ENCODE peak calls at places on chromosomes 1 and 21, in ten cellular contexts. G is endodermal cell, B is thoracic aorta, D is fibroblast of mammary gland, C is A549, I is Caco-2, L is transverse colon, X is psoas muscle, F is osteocyte, O is RWPE1. Z is an unnamed sample.

GRCh38 chr1:201176931-201177330 is 13.7 kb upstream of the IGFN1 start:
- DNase-seq in G (peak; percentile 65), B (no peak), D (peak; percentile 55), C (no peak), I (no peak), L (peak; percentile 30), X (peak; percentile 21), F (no peak), O (peak; percentile 80), Z (no peak)

GRCh38 chr1:91885716-91886506 is at the start of gene TGFBR3:
- DNase-seq in G (peak; percentile 91), B (peak; percentile 52), D (peak; percentile 91), C (peak; percentile 87), I (peak; percentile 83), L (peak; percentile 86), X (peak; percentile 93), F (peak; percentile 96), O (peak; percentile 81), Z (peak; percentile 78)

GRCh38 chr1:157193702-157194391 is 55.7 kb upstream of the ETV3 start:
- DNase-seq in G (peak; percentile 96), B (no peak), D (peak; percentile 58), C (peak; percentile 67), I (peak; percentile 85), L (peak; percentile 75), X (peak; percentile 38), F (peak; percentile 88), O (peak; percentile 39), Z (peak; percentile 79)

GRCh38 chr1:233719626-233720334 is 105.9 kb downstream of the KCNK1 start:
- DNase-seq in G (no peak), B (no peak), D (no peak), C (no peak), I (no peak), L (no peak), X (no peak), F (no peak), O (no peak), Z (no peak)

GRCh38 chr1:153387001-153387400 is 3.9 kb downstream of the S100A8 start:
- DNase-seq in G (peak; percentile 5), B (no peak), D (no peak), C (no peak), I (no peak), L (no peak), X (no peak), F (peak; percentile 48), O (no peak), Z (no peak)

GRCh38 chr1:204288061-204288588 is 71.6 kb downstream of the PLEKHA6 start:
- DNase-seq in G (peak; percentile 87), B (no peak), D (peak; percentile 54), C (peak; percentile 90), I (peak; percentile 72), L (peak; percentile 64), X (peak; percentile 72), F (no peak), O (peak; percentile 99), Z (peak; percentile 43)

GRCh38 chr1:205505791-205506190 is 1.3 kb downstream of the CDK18 start:
- DNase-seq in G (no peak), B (peak; percentile 51), D (no peak), C (no peak), I (no peak), L (peak; percentile 26), X (no peak), F (no peak), O (peak; percentile 87), Z (no peak)

GRCh38 chr21:17660449-17660848 is 47.7 kb upstream of the BTG3 start:
- DNase-seq in G (no peak), B (no peak), D (no peak), C (peak; percentile 9), I (peak; percentile 19), L (no peak), X (no peak), F (no peak), O (peak; percentile 18), Z (no peak)

GRCh38 chr1:192573499-192573898 is 2.1 kb upstream of the RGS1 start:
- DNase-seq in G (no peak), B (no peak), D (peak; percentile 75), C (no peak), I (no peak), L (no peak), X (no peak), F (no peak), O (no peak), Z (no peak)

GRCh38 chr1:213993929-213994328 is 6.2 kb downstream of the PROX1 start:
- DNase-seq in G (no peak), B (no peak), D (no peak), C (no peak), I (no peak), L (no peak), X (no peak), F (no peak), O (no peak), Z (no peak)

DNA sequence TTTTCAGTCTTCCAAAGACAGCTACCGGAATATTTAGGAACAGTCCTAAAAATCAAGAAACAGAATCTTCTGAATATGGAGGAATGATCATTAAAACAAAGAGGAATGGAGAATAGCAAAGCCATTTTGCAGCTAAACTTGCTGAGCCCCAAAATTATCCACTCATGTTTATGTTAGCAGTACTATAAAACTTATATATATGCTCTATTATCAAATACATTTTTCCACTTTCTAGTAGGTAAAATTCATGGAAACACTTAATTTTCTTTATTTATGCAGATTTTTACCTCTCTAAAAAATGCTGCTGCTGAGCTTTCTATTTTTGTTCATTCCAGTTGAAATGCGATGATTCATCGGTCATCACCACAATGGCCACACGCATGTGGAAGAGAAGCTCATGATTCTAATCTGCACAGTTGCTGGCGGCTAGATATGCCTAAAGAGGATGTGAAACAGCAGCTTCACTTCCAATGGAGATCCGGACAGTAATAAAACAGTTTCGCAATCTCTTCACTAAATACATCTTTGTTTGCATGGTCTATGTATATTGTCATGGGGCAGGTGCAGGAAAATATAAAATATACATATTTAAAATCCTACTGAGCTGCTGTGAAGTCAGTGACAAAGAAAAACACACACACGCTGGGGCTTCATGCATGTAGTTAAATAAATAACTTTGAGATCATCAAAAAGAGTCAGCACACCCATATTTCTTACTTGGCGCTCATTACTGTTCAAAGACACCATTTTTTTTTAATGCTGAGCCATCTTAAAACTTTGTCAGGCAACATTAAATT is 292.2 kb downstream of the SMYD3 start:
- DNase-seq in G (no peak), B (no peak), D (peak; percentile 84), C (no peak), I (no peak), L (peak; percentile 27), X (no peak), F (no peak), O (no peak), Z (no peak)
- TF ChIP-seq CTCF in G (no peak), B (no peak), D (no peak), C (no peak), I (no peak), L (no peak), X (no peak), F (no peak), O (no peak), Z (no peak)

GRCh38 chr1:43653339-43653738 is 3.4 kb downstream of the KDM4A start:
- DNase-seq in G (peak; percentile 86), B (no peak), D (peak; percentile 59), C (peak; percentile 61), I (no peak), L (no peak), X (no peak), F (no peak), O (no peak), Z (no peak)
- TF ChIP-seq CTCF in G (peak; percentile 78), B (no peak), D (peak; percentile 54), C (no peak), I (no peak), L (no peak), X (no peak), F (peak; percentile 32), O (no peak), Z (peak; percentile 32)

DNA sequence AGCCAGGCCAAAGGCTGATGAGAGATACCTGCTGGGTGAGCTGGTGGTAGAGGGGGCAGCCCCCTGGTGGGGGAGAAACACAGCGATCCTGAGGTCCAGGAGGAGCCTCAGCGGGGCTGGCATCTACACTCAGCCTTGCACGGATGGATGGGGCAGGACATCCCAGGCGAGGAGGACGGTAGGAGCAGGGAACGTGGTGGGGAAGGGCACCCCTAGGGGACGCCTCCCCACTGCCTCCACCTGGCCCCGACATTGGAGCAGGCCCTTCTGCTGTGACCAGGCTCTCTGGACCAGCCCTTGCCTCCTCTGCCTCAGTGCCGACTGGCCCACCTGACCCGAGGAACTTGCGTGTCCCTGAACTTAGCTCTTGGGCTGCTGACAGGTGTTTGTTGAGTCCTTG is 6.4 kb upstream of the MMEL1 start:
- DNase-seq in G (peak; percentile 48), B (no peak), D (no peak), C (no peak), I (no peak), L (no peak), X (no peak), F (no peak), O (no peak), Z (no peak)
- TF ChIP-seq CTCF in G (no peak), B (no peak), D (no peak), C (no peak), I (no peak), L (no peak), X (no peak), F (no peak), O (no peak), Z (no peak)

DNA sequence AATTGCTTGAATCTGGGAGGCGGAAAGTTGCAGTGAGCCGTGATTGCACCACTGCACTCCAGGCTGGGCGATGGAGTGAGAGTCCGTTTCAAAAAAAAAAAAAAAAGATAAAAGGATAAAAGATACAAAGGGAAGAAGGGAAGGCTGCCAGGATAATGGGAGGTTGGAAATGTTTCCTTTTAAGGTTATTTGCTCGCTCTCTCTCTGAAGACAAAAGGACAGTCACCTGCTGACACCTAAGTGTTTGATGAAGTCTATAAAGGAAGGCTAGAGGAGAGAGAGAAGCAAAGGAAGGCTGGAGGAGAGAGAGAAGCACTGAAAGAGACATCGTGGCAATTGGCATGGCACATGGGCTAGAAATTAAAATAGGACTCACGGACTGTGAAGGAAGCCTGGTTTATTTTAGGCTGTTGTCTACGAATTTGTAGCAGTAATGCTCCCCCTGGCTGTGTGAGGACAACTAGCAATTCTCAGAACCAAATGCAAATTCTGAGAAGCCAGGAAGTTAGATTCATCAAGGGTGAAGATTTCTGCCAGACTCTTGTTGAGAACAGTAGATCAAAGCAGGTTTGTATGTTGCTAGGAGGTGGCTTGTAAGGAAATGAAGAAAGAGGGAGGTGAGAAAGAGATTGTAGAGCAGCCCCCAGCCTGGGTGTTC is 154.2 kb downstream of the ZP4 start:
- DNase-seq in G (peak; percentile 59), B (no peak), D (no peak), C (peak; percentile 13), I (peak; percentile 6), L (no peak), X (no peak), F (no peak), O (peak; percentile 27), Z (no peak)
- TF ChIP-seq CTCF in G (peak; percentile 79), B (no peak), D (peak; percentile 5), C (no peak), I (peak; percentile 42), L (peak; percentile 17), X (no peak), F (no peak), O (no peak), Z (peak; percentile 37)